ENCODE peak calls at places on chromosomes 12 and 14, in six cellular contexts. D is astrocyte; R is activated naive CD8-positive, alpha-beta T cell treated with anti-CD3 and anti-CD28 coated beads, Interleukin-2, amount 10 ng/mL, durations not matched to agents 7 days and 5 days; Y is activated CD8-positive, alpha-beta memory T cell treated with anti-CD3 and anti-CD28 coated beads, Interleukin-2, amount 50 U/mL, for 4 hours; B is activated CD8-positive, alpha-beta T cell treated with anti-CD3 and anti-CD28 coated beads for 36 hours; N is IMR-90. V is an unnamed sample.

GRCh38 chr14:48275301-48275700 is 599.9 kb upstream of the MDGA2 start:
- DNase-seq in R (no peak), B (no peak), Y (no peak), D (no peak), N (no peak), V (no peak)

GRCh38 chr14:24311837-24312615 is 724 bp downstream of the LTB4R start:
- DNase-seq in N (no peak), R (no peak), Y (no peak), B (no peak), D (no peak), V (no peak)

GRCh38 chr12:59651230-59651920 is 55.5 kb downstream of the SLC16A7 start:
- DNase-seq in B (no peak), Y (no peak), D (peak; percentile 81), R (no peak), N (peak; percentile 25), V (peak; percentile 76)

GRCh38 chr14:61418749-61419148 is 97.4 kb downstream of the PRKCH start:
- DNase-seq in R (no peak), D (no peak), Y (no peak), B (no peak), N (no peak), V (no peak)

GRCh38 chr12:29159690-29160089 is 10.6 kb downstream of the FAR2 start:
- DNase-seq in R (no peak), N (no peak), Y (no peak), D (no peak), B (no peak), V (no peak)

GRCh38 chr12:132342322-132342721 is 12.9 kb upstream of the GALNT9 start:
- DNase-seq in D (no peak), Y (no peak), B (peak; percentile 11), R (no peak), N (no peak), V (no peak)

GRCh38 chr12:21350975-21351374 is 16.3 kb upstream of the SLCO1A2 start:
- DNase-seq in B (no peak), R (no peak), Y (no peak), N (no peak), D (no peak), V (no peak)

GRCh38 chr12:4824415-4824814 is 85.3 kb upstream of the KCNA1 start:
- DNase-seq in R (no peak), D (peak; percentile 93), Y (no peak), N (peak; percentile 74), B (no peak), V (peak; percentile 93)

GRCh38 chr14:23300687-23301223 is 1.9 kb downstream of the PPP1R3E start:
- DNase-seq in D (no peak), N (peak; percentile 13), R (peak; percentile 48), B (peak; percentile 28), Y (no peak), V (no peak)

GRCh38 chr14:96264850-96265249 is 8.8 kb downstream of the BDKRB1 start:
- DNase-seq in Y (no peak), N (peak; percentile 45), D (peak; percentile 25), R (no peak), B (no peak), V (no peak)

GRCh38 chr12:109147954-109148353 is 31.6 kb downstream of the ACACB start:
- DNase-seq in N (no peak), D (no peak), B (no peak), R (no peak), Y (no peak), V (no peak)

GRCh38 chr14:103871596-103872480 is 24.5 kb upstream of the PPP1R13B start:
- DNase-seq in N (no peak), D (no peak), B (peak; percentile 86), Y (peak; percentile 79), R (peak; percentile 90), V (no peak)

GRCh38 chr12:67986632-67987031 is 2.6 kb upstream of the IFNG-AS1 start:
- DNase-seq in N (peak; percentile 15), Y (no peak), R (no peak), B (no peak), D (no peak), V (no peak)

GRCh38 chr12:64685605-64686004 is 73.6 kb downstream of the GNS start:
- DNase-seq in D (no peak), Y (no peak), N (no peak), B (no peak), R (no peak), V (no peak)

GRCh38 chr14:90412058-90412457 is 15.2 kb downstream of the CALM1 start:
- DNase-seq in N (no peak), D (no peak), B (no peak), R (no peak), Y (no peak), V (no peak)

GRCh38 chr12:1203735-1204019 is 212.7 kb downstream of the ERC1 start:
- DNase-seq in D (no peak), R (no peak), N (no peak), Y (no peak), B (no peak), V (no peak)

GRCh38 chr14:77889971-77890442 is 90.1 kb downstream of the ADCK1 start:
- DNase-seq in R (no peak), Y (no peak), N (peak; percentile 80), B (no peak), D (peak; percentile 92), V (peak; percentile 74)

GRCh38 chr12:53252349-53252916 is 15.7 kb upstream of the ESPL1 start:
- DNase-seq in D (no peak), B (no peak), R (no peak), N (no peak), Y (no peak), V (no peak)

GRCh38 chr14:81946808-81947798 is 413.4 kb upstream of the SEL1L start:
- DNase-seq in B (no peak), D (peak; percentile 0), R (no peak), Y (no peak), N (no peak), V (no peak)

GRCh38 chr12:90013409-90013808 is 304.8 kb upstream of the ATP2B1 start:
- DNase-seq in R (no peak), N (peak; percentile 9), D (no peak), Y (no peak), B (no peak), V (no peak)

GRCh38 chr14:65421201-65421981 is 8.9 kb downstream of the FUT8 start:
- DNase-seq in R (no peak), Y (no peak), B (no peak), N (peak; percentile 78), D (peak; percentile 87), V (peak; percentile 80)

GRCh38 chr14:100606687-100607610 is 19.7 kb upstream of the BEGAIN start:
- DNase-seq in R (no peak), Y (no peak), D (no peak), N (no peak), B (no peak), V (no peak)

GRCh38 chr12:552466-552865 is 92.7 kb downstream of the B4GALNT3 start:
- DNase-seq in Y (no peak), D (no peak), N (no peak), B (no peak), R (no peak), V (no peak)

GRCh38 chr12:58310368-58310767 is 369.0 kb downstream of the ATP23 start:
- DNase-seq in R (no peak), D (peak; percentile 75), N (peak; percentile 78), B (no peak), Y (no peak), V (peak; percentile 70)

GRCh38 chr14:103706551-103707328 is 8.5 kb downstream of the XRCC3 start:
- DNase-seq in Y (no peak), D (no peak), B (no peak), N (no peak), R (no peak), V (no peak)

GRCh38 chr14:67335781-67336180 is 23.8 kb downstream of the ATP6V1D start:
- DNase-seq in Y (no peak), D (no peak), R (no peak), N (peak; percentile 27), B (peak; percentile 31), V (no peak)

GRCh38 chr14:104982548-104983230 is 2.9 kb upstream of the CLBA1 start:
- DNase-seq in R (no peak), Y (peak; percentile 11), B (no peak), N (no peak), D (no peak), V (no peak)

GRCh38 chr12:112252184-112252583 is 126.8 kb downstream of the TRAFD1 start:
- DNase-seq in B (no peak), R (no peak), N (peak; percentile 59), D (peak; percentile 24), Y (no peak), V (no peak)

GRCh38 chr12:75656650-75657049 is 145.2 kb upstream of the KRR1 start:
- DNase-seq in B (no peak), D (peak; percentile 83), R (no peak), N (peak; percentile 95), Y (no peak), V (peak; percentile 99)

GRCh38 chr14:98288825-98289224 is 983.2 kb downstream of the BCL11B start:
- DNase-seq in N (no peak), Y (no peak), R (no peak), D (no peak), B (no peak), V (no peak)

GRCh38 chr14:53778263-53778662 is 178.4 kb downstream of the BMP4 start:
- DNase-seq in N (no peak), D (no peak), R (no peak), B (no peak), Y (no peak), V (no peak)

GRCh38 chr14:67395086-67395875 is 16.7 kb downstream of the PLEK2 start:
- DNase-seq in R (no peak), N (no peak), B (no peak), Y (no peak), D (no peak), V (no peak)

GRCh38 chr12:9604288-9604687 is 3.4 kb downstream of the KLRB1 start:
- DNase-seq in Y (no peak), D (no peak), N (no peak), R (no peak), B (no peak), V (no peak)

GRCh38 chr12:109732321-109733305 is 19.0 kb downstream of the FAM222A start:
- DNase-seq in D (no peak), N (no peak), R (peak; percentile 13), B (no peak), Y (peak; percentile 6), V (no peak)

GRCh38 chr12:49883065-49883464 is 20.6 kb downstream of the FAIM2 start:
- DNase-seq in N (no peak), R (no peak), Y (no peak), B (no peak), D (no peak), V (no peak)

GRCh38 chr12:41103614-41104013 is 84.5 kb upstream of the PDZRN4 start:
- DNase-seq in R (no peak), D (no peak), N (no peak), Y (no peak), B (no peak), V (no peak)

GRCh38 chr12:123905319-123905925 is 67.2 kb downstream of the CCDC92 start:
- DNase-seq in D (peak; percentile 59), B (peak; percentile 76), R (peak; percentile 44), Y (peak; percentile 66), N (peak; percentile 81), V (peak; percentile 60)

GRCh38 chr12:7498832-7499231 is 4.7 kb downstream of the CD163 start:
- DNase-seq in D (peak; percentile 39), R (no peak), Y (no peak), B (no peak), N (peak; percentile 62), V (peak; percentile 29)

GRCh38 chr14:78254911-78255431 is 84.8 kb downstream of the NRXN3 start:
- DNase-seq in N (no peak), D (peak; percentile 98), Y (no peak), R (no peak), B (peak; percentile 58), V (peak; percentile 58)

GRCh38 chr12:120012067-120012621 is 23.1 kb downstream of the BICDL1 start:
- DNase-seq in B (peak; percentile 92), R (no peak), D (peak; percentile 12), Y (peak; percentile 68), N (peak; percentile 1), V (peak; percentile 31)

V was measured in NCI-H226.